ENCODE peak calls at places on chromosomes 7 and 10, in four cellular contexts. One of them, this sample, is unnamed.

GRCh38 chr10:536371-536925 is 153.0 kb downstream of the DIP2C start:
- DNase-seq in cardiac muscle cell: no peak
- DNase-seq in uterus: no peak
- DNase-seq in stomach: no peak
- DNase-seq in this sample: no peak

GRCh38 chr7:33862946-33863814 is 42.2 kb upstream of the BMPER start:
- DNase-seq in stomach: no peak
- DNase-seq in uterus: peak
- DNase-seq in cardiac muscle cell: peak
- DNase-seq in this sample: no peak

GRCh38 chr7:32670105-32670504 is 174.8 kb downstream of the AVL9 start:
- DNase-seq in cardiac muscle cell: peak
- DNase-seq in uterus: no peak
- DNase-seq in stomach: peak
- DNase-seq in this sample: peak

GRCh38 chr10:124997791-124998623 is 56.1 kb downstream of the ZRANB1 start:
- DNase-seq in uterus: peak
- DNase-seq in stomach: no peak
- DNase-seq in cardiac muscle cell: no peak
- DNase-seq in this sample: no peak

GRCh38 chr10:102555781-102556328 is 52.1 kb downstream of the SUFU start:
- DNase-seq in uterus: peak
- DNase-seq in stomach: no peak
- DNase-seq in cardiac muscle cell: peak
- DNase-seq in this sample: peak

GRCh38 chr10:7561216-7561893 is 105.4 kb downstream of the ITIH5 start:
- DNase-seq in cardiac muscle cell: peak
- DNase-seq in uterus: peak
- DNase-seq in stomach: peak
- DNase-seq in this sample: peak

GRCh38 chr7:94507462-94507861 is 2.1 kb upstream of the CASD1 start:
- DNase-seq in cardiac muscle cell: no peak
- DNase-seq in uterus: no peak
- DNase-seq in stomach: no peak
- DNase-seq in this sample: no peak

GRCh38 chr10:128540806-128541739 is 414.9 kb upstream of the MKI67 start:
- DNase-seq in stomach: peak
- DNase-seq in cardiac muscle cell: peak
- DNase-seq in uterus: no peak
- DNase-seq in this sample: no peak

GRCh38 chr10:103917326-103918052 is 495 bp downstream of the STN1 start:
- DNase-seq in cardiac muscle cell: no peak
- DNase-seq in uterus: peak
- DNase-seq in stomach: peak
- DNase-seq in this sample: peak

GRCh38 chr10:53153831-53154230 is 381.2 kb upstream of the MBL2 start:
- DNase-seq in stomach: no peak
- DNase-seq in uterus: no peak
- DNase-seq in cardiac muscle cell: no peak
- DNase-seq in this sample: no peak
- TF ChIP-seq CTCF in stomach: no peak
- TF ChIP-seq CTCF in uterus: no peak
- TF ChIP-seq CTCF in cardiac muscle cell: no peak
- TF ChIP-seq CTCF in this sample: no peak

GRCh38 chr7:38453187-38453586 is 178.0 kb downstream of the AMPH start:
- DNase-seq in uterus: no peak
- DNase-seq in cardiac muscle cell: no peak
- DNase-seq in stomach: no peak
- DNase-seq in this sample: no peak

GRCh38 chr7:38448842-38449241 is 175.4 kb upstream of the TARP start:
- DNase-seq in stomach: no peak
- DNase-seq in uterus: no peak
- DNase-seq in cardiac muscle cell: no peak
- DNase-seq in this sample: no peak

GRCh38 chr7:38452615-38453014 is 178.6 kb downstream of the AMPH start:
- DNase-seq in uterus: no peak
- DNase-seq in stomach: no peak
- DNase-seq in cardiac muscle cell: no peak
- DNase-seq in this sample: no peak

GRCh38 chr7:38453826-38454225 is 177.3 kb downstream of the AMPH start:
- DNase-seq in uterus: no peak
- DNase-seq in cardiac muscle cell: no peak
- DNase-seq in stomach: no peak
- DNase-seq in this sample: no peak

DNA sequence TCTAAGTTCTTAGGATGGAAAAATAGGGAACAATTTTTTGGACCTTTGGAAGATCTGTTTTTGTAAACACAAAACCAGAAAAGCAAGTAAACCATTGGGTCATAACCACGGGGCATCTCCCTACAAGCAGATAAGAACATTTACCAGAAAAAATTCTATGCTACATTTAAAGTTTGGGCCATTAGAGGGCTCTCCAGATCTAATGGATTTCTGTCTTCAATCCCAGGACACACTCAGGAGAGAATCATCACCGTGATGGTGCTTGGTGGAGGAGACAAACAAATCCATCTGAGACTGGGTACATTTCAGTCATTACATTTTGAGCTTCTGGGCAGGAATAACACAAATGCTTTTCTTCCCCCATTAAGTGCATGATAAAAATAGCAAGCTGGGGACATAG is 178.4 kb upstream of the TARP start:
- DNase-seq in uterus: no peak
- DNase-seq in cardiac muscle cell: peak
- DNase-seq in stomach: no peak
- DNase-seq in this sample: peak
- TF ChIP-seq CTCF in uterus: no peak
- TF ChIP-seq CTCF in cardiac muscle cell: peak
- TF ChIP-seq CTCF in stomach: no peak
- TF ChIP-seq CTCF in this sample: peak

GRCh38 chr10:24944512-24945255 is 7.7 kb downstream of the PRTFDC1 start:
- DNase-seq in stomach: peak
- DNase-seq in cardiac muscle cell: peak
- DNase-seq in uterus: no peak
- DNase-seq in this sample: peak
- TF ChIP-seq CTCF in stomach: no peak
- TF ChIP-seq CTCF in cardiac muscle cell: peak
- TF ChIP-seq CTCF in uterus: no peak
- TF ChIP-seq CTCF in this sample: no peak

GRCh38 chr10:88131561-88132139 is 268.2 kb downstream of the PTEN start:
- DNase-seq in stomach: peak
- DNase-seq in cardiac muscle cell: no peak
- DNase-seq in uterus: peak
- DNase-seq in this sample: no peak
- TF ChIP-seq CTCF in stomach: no peak
- TF ChIP-seq CTCF in cardiac muscle cell: no peak
- TF ChIP-seq CTCF in uterus: no peak
- TF ChIP-seq CTCF in this sample: no peak

GRCh38 chr10:3495281-3495680 is 289.7 kb downstream of the KLF6 start:
- DNase-seq in stomach: no peak
- DNase-seq in cardiac muscle cell: peak
- DNase-seq in uterus: no peak
- DNase-seq in this sample: no peak
- TF ChIP-seq CTCF in stomach: no peak
- TF ChIP-seq CTCF in cardiac muscle cell: no peak
- TF ChIP-seq CTCF in uterus: no peak
- TF ChIP-seq CTCF in this sample: no peak

GRCh38 chr7:134548877-134549276 is at the start of gene AKR1B15:
- DNase-seq in stomach: no peak
- DNase-seq in uterus: no peak
- DNase-seq in cardiac muscle cell: peak
- DNase-seq in this sample: peak

GRCh38 chr7:134549366-134549765 is 456 bp downstream of the AKR1B15 start:
- DNase-seq in stomach: no peak
- DNase-seq in cardiac muscle cell: no peak
- DNase-seq in uterus: no peak
- DNase-seq in this sample: no peak

GRCh38 chr7:134553976-134554375 is 5.1 kb downstream of the AKR1B15 start:
- DNase-seq in cardiac muscle cell: no peak
- DNase-seq in uterus: no peak
- DNase-seq in stomach: peak
- DNase-seq in this sample: peak

GRCh38 chr7:134554417-134554966 is 5.6 kb downstream of the AKR1B15 start:
- DNase-seq in uterus: no peak
- DNase-seq in stomach: peak
- DNase-seq in cardiac muscle cell: no peak
- DNase-seq in this sample: no peak

DNA sequence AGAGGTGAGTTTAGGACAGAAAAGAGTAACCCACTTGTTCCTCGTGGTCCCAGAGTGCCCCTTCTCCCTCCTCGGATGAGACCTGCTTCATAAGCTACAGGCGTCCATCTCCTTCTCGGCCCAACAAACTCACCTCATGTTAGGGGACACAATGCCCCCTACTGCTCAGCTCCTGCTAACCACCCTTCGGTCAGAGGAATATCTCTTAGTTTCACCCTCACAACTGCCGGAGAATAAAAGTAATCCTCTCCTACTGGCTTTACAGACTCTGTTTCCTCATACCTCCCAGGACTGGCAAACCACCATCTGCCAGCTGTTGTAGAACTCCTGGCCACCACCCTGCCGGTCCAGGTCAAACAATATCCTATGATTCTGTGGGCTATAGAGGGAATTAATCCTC is 3.2 kb downstream of the AKR1B15 start:
- DNase-seq in stomach: peak
- DNase-seq in cardiac muscle cell: no peak
- DNase-seq in uterus: no peak
- DNase-seq in this sample: peak
- TF ChIP-seq CTCF in stomach: no peak
- TF ChIP-seq CTCF in cardiac muscle cell: peak
- TF ChIP-seq CTCF in uterus: no peak
- TF ChIP-seq CTCF in this sample: peak

GRCh38 chr10:70323697-70324340 is 40.0 kb upstream of the NPFFR1 start:
- DNase-seq in uterus: no peak
- DNase-seq in stomach: no peak
- DNase-seq in cardiac muscle cell: no peak
- DNase-seq in this sample: no peak
- TF ChIP-seq CTCF in uterus: no peak
- TF ChIP-seq CTCF in stomach: no peak
- TF ChIP-seq CTCF in cardiac muscle cell: no peak
- TF ChIP-seq CTCF in this sample: no peak